ENCODE peak calls at places on chromosomes 13 and 19, in six cellular contexts. One of them, this sample, is unnamed.

GRCh38 chr13:46386996-46387851 is at the start of gene RUBCNL:
- DNase-seq in RPMI8226: peak; percentile 70
- DNase-seq in stimulated activated CD4-positive, alpha-beta T cell treated with anti-CD3 and anti-CD28 coated beads, Interleukin-15, amount 100 ng/mL, for 1 hour: no peak
- DNase-seq in activated CD8-positive, alpha-beta memory T cell treated with anti-CD3 and anti-CD28 coated beads, Interleukin-2, amount 50 U/mL, for 4 hours: peak; percentile 23
- DNase-seq in GM04503: no peak
- DNase-seq in fibroblast of lung: peak; percentile 30
- DNase-seq in this sample: peak; percentile 45

GRCh38 chr13:43686557-43686956 is 100.2 kb downstream of the ENOX1 start:
- DNase-seq in GM04503: peak; percentile 80
- DNase-seq in stimulated activated CD4-positive, alpha-beta T cell treated with anti-CD3 and anti-CD28 coated beads, Interleukin-15, amount 100 ng/mL, for 1 hour: no peak
- DNase-seq in activated CD8-positive, alpha-beta memory T cell treated with anti-CD3 and anti-CD28 coated beads, Interleukin-2, amount 50 U/mL, for 4 hours: no peak
- DNase-seq in fibroblast of lung: peak; percentile 80
- DNase-seq in RPMI8226: no peak
- DNase-seq in this sample: peak; percentile 85

GRCh38 chr19:47272448-47273312 is 2.0 kb upstream of the INAFM1 start:
- DNase-seq in RPMI8226: no peak
- DNase-seq in fibroblast of lung: peak; percentile 35
- DNase-seq in GM04503: no peak
- DNase-seq in stimulated activated CD4-positive, alpha-beta T cell treated with anti-CD3 and anti-CD28 coated beads, Interleukin-15, amount 100 ng/mL, for 1 hour: no peak
- DNase-seq in activated CD8-positive, alpha-beta memory T cell treated with anti-CD3 and anti-CD28 coated beads, Interleukin-2, amount 50 U/mL, for 4 hours: no peak
- DNase-seq in this sample: no peak

GRCh38 chr19:7456964-7457541 is 31.8 kb downstream of the PEX11G start:
- DNase-seq in RPMI8226: no peak
- DNase-seq in fibroblast of lung: no peak
- DNase-seq in GM04503: no peak
- DNase-seq in activated CD8-positive, alpha-beta memory T cell treated with anti-CD3 and anti-CD28 coated beads, Interleukin-2, amount 50 U/mL, for 4 hours: no peak
- DNase-seq in stimulated activated CD4-positive, alpha-beta T cell treated with anti-CD3 and anti-CD28 coated beads, Interleukin-15, amount 100 ng/mL, for 1 hour: no peak
- DNase-seq in this sample: no peak

GRCh38 chr19:43651758-43652545 is 12.3 kb upstream of the CADM4 start:
- DNase-seq in activated CD8-positive, alpha-beta memory T cell treated with anti-CD3 and anti-CD28 coated beads, Interleukin-2, amount 50 U/mL, for 4 hours: peak; percentile 32
- DNase-seq in fibroblast of lung: peak; percentile 50
- DNase-seq in GM04503: no peak
- DNase-seq in stimulated activated CD4-positive, alpha-beta T cell treated with anti-CD3 and anti-CD28 coated beads, Interleukin-15, amount 100 ng/mL, for 1 hour: no peak
- DNase-seq in RPMI8226: peak; percentile 68
- DNase-seq in this sample: peak; percentile 76

GRCh38 chr13:114053026-114053425 is 79.2 kb upstream of the C13orf46 start:
- DNase-seq in fibroblast of lung: peak; percentile 85
- DNase-seq in GM04503: no peak
- DNase-seq in activated CD8-positive, alpha-beta memory T cell treated with anti-CD3 and anti-CD28 coated beads, Interleukin-2, amount 50 U/mL, for 4 hours: no peak
- DNase-seq in stimulated activated CD4-positive, alpha-beta T cell treated with anti-CD3 and anti-CD28 coated beads, Interleukin-15, amount 100 ng/mL, for 1 hour: no peak
- DNase-seq in RPMI8226: no peak
- DNase-seq in this sample: peak; percentile 41

GRCh38 chr19:42191855-42192254 is 25.6 kb downstream of the DEDD2 start:
- DNase-seq in RPMI8226: no peak
- DNase-seq in stimulated activated CD4-positive, alpha-beta T cell treated with anti-CD3 and anti-CD28 coated beads, Interleukin-15, amount 100 ng/mL, for 1 hour: no peak
- DNase-seq in GM04503: no peak
- DNase-seq in activated CD8-positive, alpha-beta memory T cell treated with anti-CD3 and anti-CD28 coated beads, Interleukin-2, amount 50 U/mL, for 4 hours: no peak
- DNase-seq in fibroblast of lung: peak; percentile 70
- DNase-seq in this sample: peak; percentile 15

GRCh38 chr13:51881296-51881695 is 19.5 kb downstream of the CCDC70 start:
- DNase-seq in stimulated activated CD4-positive, alpha-beta T cell treated with anti-CD3 and anti-CD28 coated beads, Interleukin-15, amount 100 ng/mL, for 1 hour: no peak
- DNase-seq in GM04503: no peak
- DNase-seq in activated CD8-positive, alpha-beta memory T cell treated with anti-CD3 and anti-CD28 coated beads, Interleukin-2, amount 50 U/mL, for 4 hours: no peak
- DNase-seq in RPMI8226: no peak
- DNase-seq in fibroblast of lung: no peak
- DNase-seq in this sample: no peak

GRCh38 chr13:101714195-101714594 is 261.7 kb downstream of the ITGBL1 start:
- DNase-seq in fibroblast of lung: no peak
- DNase-seq in GM04503: no peak
- DNase-seq in activated CD8-positive, alpha-beta memory T cell treated with anti-CD3 and anti-CD28 coated beads, Interleukin-2, amount 50 U/mL, for 4 hours: no peak
- DNase-seq in RPMI8226: no peak
- DNase-seq in stimulated activated CD4-positive, alpha-beta T cell treated with anti-CD3 and anti-CD28 coated beads, Interleukin-15, amount 100 ng/mL, for 1 hour: no peak
- DNase-seq in this sample: no peak

GRCh38 chr19:46903458-46903857 is 42.7 kb downstream of the ARHGAP35 start:
- DNase-seq in RPMI8226: no peak
- DNase-seq in fibroblast of lung: no peak
- DNase-seq in GM04503: no peak
- DNase-seq in activated CD8-positive, alpha-beta memory T cell treated with anti-CD3 and anti-CD28 coated beads, Interleukin-2, amount 50 U/mL, for 4 hours: no peak
- DNase-seq in stimulated activated CD4-positive, alpha-beta T cell treated with anti-CD3 and anti-CD28 coated beads, Interleukin-15, amount 100 ng/mL, for 1 hour: no peak
- DNase-seq in this sample: no peak

GRCh38 chr19:13918726-13919411 is 12.9 kb downstream of the CC2D1A start:
- DNase-seq in fibroblast of lung: no peak
- DNase-seq in activated CD8-positive, alpha-beta memory T cell treated with anti-CD3 and anti-CD28 coated beads, Interleukin-2, amount 50 U/mL, for 4 hours: no peak
- DNase-seq in GM04503: no peak
- DNase-seq in RPMI8226: no peak
- DNase-seq in stimulated activated CD4-positive, alpha-beta T cell treated with anti-CD3 and anti-CD28 coated beads, Interleukin-15, amount 100 ng/mL, for 1 hour: no peak
- DNase-seq in this sample: no peak

GRCh38 chr19:46784262-46785053 is 3.9 kb downstream of the SLC1A5 start:
- DNase-seq in activated CD8-positive, alpha-beta memory T cell treated with anti-CD3 and anti-CD28 coated beads, Interleukin-2, amount 50 U/mL, for 4 hours: peak; percentile 55
- DNase-seq in fibroblast of lung: peak; percentile 84
- DNase-seq in RPMI8226: peak; percentile 83
- DNase-seq in stimulated activated CD4-positive, alpha-beta T cell treated with anti-CD3 and anti-CD28 coated beads, Interleukin-15, amount 100 ng/mL, for 1 hour: no peak
- DNase-seq in GM04503: peak; percentile 77
- DNase-seq in this sample: peak; percentile 96

GRCh38 chr19:40274585-40275544 is 10.3 kb downstream of the AKT2 start:
- DNase-seq in stimulated activated CD4-positive, alpha-beta T cell treated with anti-CD3 and anti-CD28 coated beads, Interleukin-15, amount 100 ng/mL, for 1 hour: no peak
- DNase-seq in fibroblast of lung: no peak
- DNase-seq in GM04503: no peak
- DNase-seq in RPMI8226: no peak
- DNase-seq in activated CD8-positive, alpha-beta memory T cell treated with anti-CD3 and anti-CD28 coated beads, Interleukin-2, amount 50 U/mL, for 4 hours: no peak
- DNase-seq in this sample: no peak

GRCh38 chr13:53238241-53238640 is 209.6 kb downstream of the OLFM4 start:
- DNase-seq in fibroblast of lung: no peak
- DNase-seq in stimulated activated CD4-positive, alpha-beta T cell treated with anti-CD3 and anti-CD28 coated beads, Interleukin-15, amount 100 ng/mL, for 1 hour: no peak
- DNase-seq in activated CD8-positive, alpha-beta memory T cell treated with anti-CD3 and anti-CD28 coated beads, Interleukin-2, amount 50 U/mL, for 4 hours: no peak
- DNase-seq in RPMI8226: no peak
- DNase-seq in GM04503: no peak
- DNase-seq in this sample: no peak

GRCh38 chr19:49155830-49156346 is 692 bp upstream of the HRC start:
- DNase-seq in fibroblast of lung: no peak
- DNase-seq in stimulated activated CD4-positive, alpha-beta T cell treated with anti-CD3 and anti-CD28 coated beads, Interleukin-15, amount 100 ng/mL, for 1 hour: no peak
- DNase-seq in GM04503: no peak
- DNase-seq in activated CD8-positive, alpha-beta memory T cell treated with anti-CD3 and anti-CD28 coated beads, Interleukin-2, amount 50 U/mL, for 4 hours: no peak
- DNase-seq in RPMI8226: no peak
- DNase-seq in this sample: no peak

GRCh38 chr13:91878491-91878890 is 480.1 kb downstream of the GPC5 start:
- DNase-seq in fibroblast of lung: no peak
- DNase-seq in GM04503: no peak
- DNase-seq in stimulated activated CD4-positive, alpha-beta T cell treated with anti-CD3 and anti-CD28 coated beads, Interleukin-15, amount 100 ng/mL, for 1 hour: no peak
- DNase-seq in RPMI8226: no peak
- DNase-seq in activated CD8-positive, alpha-beta memory T cell treated with anti-CD3 and anti-CD28 coated beads, Interleukin-2, amount 50 U/mL, for 4 hours: no peak
- DNase-seq in this sample: no peak

GRCh38 chr13:113129480-113129879 is 6.9 kb downstream of the F10 start:
- DNase-seq in activated CD8-positive, alpha-beta memory T cell treated with anti-CD3 and anti-CD28 coated beads, Interleukin-2, amount 50 U/mL, for 4 hours: no peak
- DNase-seq in RPMI8226: no peak
- DNase-seq in GM04503: no peak
- DNase-seq in stimulated activated CD4-positive, alpha-beta T cell treated with anti-CD3 and anti-CD28 coated beads, Interleukin-15, amount 100 ng/mL, for 1 hour: no peak
- DNase-seq in fibroblast of lung: no peak
- DNase-seq in this sample: no peak

GRCh38 chr19:33482486-33482885 is 39.1 kb downstream of the PEPD start:
- DNase-seq in stimulated activated CD4-positive, alpha-beta T cell treated with anti-CD3 and anti-CD28 coated beads, Interleukin-15, amount 100 ng/mL, for 1 hour: no peak
- DNase-seq in RPMI8226: no peak
- DNase-seq in activated CD8-positive, alpha-beta memory T cell treated with anti-CD3 and anti-CD28 coated beads, Interleukin-2, amount 50 U/mL, for 4 hours: no peak
- DNase-seq in GM04503: no peak
- DNase-seq in fibroblast of lung: peak; percentile 65
- DNase-seq in this sample: no peak

GRCh38 chr19:40165362-40165937 is 25.8 kb upstream of the MAP3K10 start:
- DNase-seq in RPMI8226: peak; percentile 65
- DNase-seq in GM04503: no peak
- DNase-seq in activated CD8-positive, alpha-beta memory T cell treated with anti-CD3 and anti-CD28 coated beads, Interleukin-2, amount 50 U/mL, for 4 hours: peak; percentile 69
- DNase-seq in fibroblast of lung: peak; percentile 10
- DNase-seq in stimulated activated CD4-positive, alpha-beta T cell treated with anti-CD3 and anti-CD28 coated beads, Interleukin-15, amount 100 ng/mL, for 1 hour: peak; percentile 16
- DNase-seq in this sample: peak; percentile 63

GRCh38 chr13:43537124-43537523 is 249.6 kb downstream of the ENOX1 start:
- DNase-seq in GM04503: peak; percentile 42
- DNase-seq in stimulated activated CD4-positive, alpha-beta T cell treated with anti-CD3 and anti-CD28 coated beads, Interleukin-15, amount 100 ng/mL, for 1 hour: no peak
- DNase-seq in RPMI8226: no peak
- DNase-seq in fibroblast of lung: no peak
- DNase-seq in activated CD8-positive, alpha-beta memory T cell treated with anti-CD3 and anti-CD28 coated beads, Interleukin-2, amount 50 U/mL, for 4 hours: no peak
- DNase-seq in this sample: peak; percentile 30

GRCh38 chr19:31282346-31282745 is 66.9 kb downstream of the TSHZ3 start:
- DNase-seq in activated CD8-positive, alpha-beta memory T cell treated with anti-CD3 and anti-CD28 coated beads, Interleukin-2, amount 50 U/mL, for 4 hours: no peak
- DNase-seq in RPMI8226: no peak
- DNase-seq in fibroblast of lung: no peak
- DNase-seq in GM04503: no peak
- DNase-seq in stimulated activated CD4-positive, alpha-beta T cell treated with anti-CD3 and anti-CD28 coated beads, Interleukin-15, amount 100 ng/mL, for 1 hour: no peak
- DNase-seq in this sample: no peak

GRCh38 chr19:37997911-37998344 is 90.9 kb downstream of the SIPA1L3 start:
- DNase-seq in RPMI8226: no peak
- DNase-seq in activated CD8-positive, alpha-beta memory T cell treated with anti-CD3 and anti-CD28 coated beads, Interleukin-2, amount 50 U/mL, for 4 hours: no peak
- DNase-seq in fibroblast of lung: peak; percentile 98
- DNase-seq in GM04503: peak; percentile 84
- DNase-seq in stimulated activated CD4-positive, alpha-beta T cell treated with anti-CD3 and anti-CD28 coated beads, Interleukin-15, amount 100 ng/mL, for 1 hour: no peak
- DNase-seq in this sample: peak; percentile 82

GRCh38 chr13:50452761-50453160 is 390.7 kb downstream of the DLEU7 start:
- DNase-seq in activated CD8-positive, alpha-beta memory T cell treated with anti-CD3 and anti-CD28 coated beads, Interleukin-2, amount 50 U/mL, for 4 hours: no peak
- DNase-seq in GM04503: no peak
- DNase-seq in fibroblast of lung: no peak
- DNase-seq in stimulated activated CD4-positive, alpha-beta T cell treated with anti-CD3 and anti-CD28 coated beads, Interleukin-15, amount 100 ng/mL, for 1 hour: no peak
- DNase-seq in RPMI8226: no peak
- DNase-seq in this sample: no peak

GRCh38 chr19:7668842-7669241 is at the start of gene RETN:
- DNase-seq in fibroblast of lung: no peak
- DNase-seq in activated CD8-positive, alpha-beta memory T cell treated with anti-CD3 and anti-CD28 coated beads, Interleukin-2, amount 50 U/mL, for 4 hours: no peak
- DNase-seq in RPMI8226: no peak
- DNase-seq in GM04503: no peak
- DNase-seq in stimulated activated CD4-positive, alpha-beta T cell treated with anti-CD3 and anti-CD28 coated beads, Interleukin-15, amount 100 ng/mL, for 1 hour: no peak
- DNase-seq in this sample: no peak